ENCODE peak calls at places on chromosomes 12 and 14, in four cellular contexts. One of them, this sample, is unnamed.

GRCh38 chr12:29149691-29150382 is 759 bp downstream of the FAR2 start:
- DNase-seq in keratinocyte: no peak
- DNase-seq in WERI-Rb-1: no peak
- DNase-seq in fibroblast of pulmonary artery: no peak
- DNase-seq in this sample: no peak

GRCh38 chr12:86634706-86635410 is 378.7 kb upstream of the MGAT4C start:
- DNase-seq in keratinocyte: peak; percentile 5
- DNase-seq in fibroblast of pulmonary artery: peak; percentile 1
- DNase-seq in WERI-Rb-1: no peak
- DNase-seq in this sample: no peak

GRCh38 chr14:25615174-25615573 is 565.2 kb upstream of the STXBP6 start:
- DNase-seq in keratinocyte: no peak
- DNase-seq in fibroblast of pulmonary artery: no peak
- DNase-seq in WERI-Rb-1: no peak
- DNase-seq in this sample: no peak

GRCh38 chr12:76670776-76671175 is 93.1 kb upstream of the ZDHHC17 start:
- DNase-seq in keratinocyte: no peak
- DNase-seq in fibroblast of pulmonary artery: no peak
- DNase-seq in WERI-Rb-1: no peak
- DNase-seq in this sample: peak; percentile 89

GRCh38 chr12:121590476-121591143 is 9.8 kb upstream of the KDM2B start:
- DNase-seq in fibroblast of pulmonary artery: peak; percentile 24
- DNase-seq in keratinocyte: no peak
- DNase-seq in WERI-Rb-1: no peak
- DNase-seq in this sample: peak; percentile 44

GRCh38 chr14:99573000-99573330 is 31.0 kb downstream of the CCDC85C start:
- DNase-seq in WERI-Rb-1: no peak
- DNase-seq in keratinocyte: no peak
- DNase-seq in fibroblast of pulmonary artery: no peak
- DNase-seq in this sample: no peak

GRCh38 chr14:73427516-73428264 is 30.7 kb downstream of the NUMB start:
- DNase-seq in keratinocyte: no peak
- DNase-seq in WERI-Rb-1: no peak
- DNase-seq in fibroblast of pulmonary artery: no peak
- DNase-seq in this sample: no peak

GRCh38 chr14:97166497-97166896 is 369.3 kb downstream of the VRK1 start:
- DNase-seq in fibroblast of pulmonary artery: no peak
- DNase-seq in keratinocyte: no peak
- DNase-seq in WERI-Rb-1: peak; percentile 34
- DNase-seq in this sample: no peak

GRCh38 chr12:49288412-49288853 is 6.5 kb upstream of the PRPH start:
- DNase-seq in fibroblast of pulmonary artery: peak; percentile 68
- DNase-seq in keratinocyte: no peak
- DNase-seq in WERI-Rb-1: peak; percentile 52
- DNase-seq in this sample: peak; percentile 42

GRCh38 chr12:57759360-57759980 is 4.6 kb downstream of the MARCHF9 start:
- DNase-seq in fibroblast of pulmonary artery: peak; percentile 40
- DNase-seq in keratinocyte: no peak
- DNase-seq in WERI-Rb-1: peak; percentile 59
- DNase-seq in this sample: no peak

GRCh38 chr14:56224179-56224578 is 106.0 kb downstream of the PELI2 start:
- DNase-seq in WERI-Rb-1: no peak
- DNase-seq in fibroblast of pulmonary artery: no peak
- DNase-seq in keratinocyte: no peak
- DNase-seq in this sample: no peak

GRCh38 chr12:84596276-84596675 is 316.3 kb downstream of the SLC6A15 start:
- DNase-seq in WERI-Rb-1: no peak
- DNase-seq in fibroblast of pulmonary artery: no peak
- DNase-seq in keratinocyte: no peak
- DNase-seq in this sample: no peak

GRCh38 chr12:132523576-132524331 is 33.8 kb downstream of the FBRSL1 start:
- DNase-seq in keratinocyte: no peak
- DNase-seq in fibroblast of pulmonary artery: peak; percentile 53
- DNase-seq in WERI-Rb-1: peak; percentile 84
- DNase-seq in this sample: peak; percentile 29

GRCh38 chr14:74953686-74954085 is 1.7 kb downstream of the PGF start:
- DNase-seq in WERI-Rb-1: no peak
- DNase-seq in keratinocyte: no peak
- DNase-seq in fibroblast of pulmonary artery: no peak
- DNase-seq in this sample: no peak
- H3K4me3 ChIP-seq in WERI-Rb-1: peak overlapping the region; percentile 74
- H3K4me3 ChIP-seq in keratinocyte: peak overlapping the region; percentile 72
- H3K4me3 ChIP-seq in fibroblast of pulmonary artery: peak overlapping the region; percentile 54
- H3K4me3 ChIP-seq in this sample: peak overlapping the region; percentile 67

DNA sequence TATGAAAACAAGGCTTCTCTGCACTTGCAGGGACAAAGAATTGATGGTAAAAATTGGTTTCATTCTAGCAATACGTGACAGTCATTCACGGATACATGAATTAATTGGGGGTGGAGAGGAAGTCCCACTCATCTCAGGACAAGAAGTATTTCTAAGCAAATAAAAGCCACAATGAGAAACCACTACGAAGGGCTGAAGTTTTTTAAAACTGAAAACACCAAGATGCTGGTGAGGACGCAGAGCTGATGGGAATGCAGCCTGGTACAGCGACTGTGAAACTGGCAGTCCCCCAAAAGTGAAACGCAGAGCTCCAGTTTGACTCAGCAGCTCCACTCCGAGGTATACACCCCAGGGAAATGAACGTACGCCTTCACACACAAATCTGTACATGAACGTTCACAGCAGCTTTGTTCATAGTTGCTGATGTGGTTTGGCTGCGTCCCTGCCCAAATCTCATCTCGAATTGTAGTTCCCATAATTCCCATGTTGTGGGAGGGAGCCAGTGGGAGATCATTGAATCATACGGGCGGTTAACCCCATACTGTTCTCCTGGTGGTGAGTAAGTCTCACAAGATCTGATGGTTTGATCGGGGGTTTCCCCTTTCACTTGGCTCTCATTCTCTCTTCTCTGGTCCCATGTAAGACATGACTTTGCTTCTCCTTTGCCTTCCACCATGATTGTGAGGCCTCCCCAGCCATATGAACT is 89.0 kb downstream of the SCARB1 start:
- DNase-seq in fibroblast of pulmonary artery: peak; percentile 96
- DNase-seq in WERI-Rb-1: no peak
- DNase-seq in keratinocyte: peak; percentile 49
- DNase-seq in this sample: peak; percentile 95
- TF ChIP-seq CTCF in fibroblast of pulmonary artery: peak; percentile 5
- TF ChIP-seq CTCF in WERI-Rb-1: no peak
- TF ChIP-seq CTCF in keratinocyte: peak; percentile 25
- TF ChIP-seq CTCF in this sample: peak; percentile 40

DNA sequence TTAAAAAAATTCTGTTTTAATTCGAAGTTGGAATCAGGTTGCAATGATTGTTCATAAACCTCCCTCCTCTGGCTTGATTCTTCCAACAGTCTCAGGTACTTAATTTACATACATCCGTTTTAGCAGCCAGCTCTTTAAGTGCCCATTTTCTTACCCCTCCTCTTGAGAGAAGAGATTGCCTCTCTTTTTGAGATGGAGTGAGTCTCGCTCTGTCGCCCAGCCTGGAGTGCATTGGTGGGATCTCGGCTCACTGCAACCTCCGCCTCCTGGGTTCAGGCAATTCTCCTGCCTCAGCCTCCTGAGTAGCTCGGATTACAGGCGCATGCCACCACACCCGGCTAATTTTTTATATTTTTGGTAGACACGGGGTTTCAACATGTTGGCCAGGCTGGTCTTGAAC is 146.4 kb upstream of the AMIGO2 start:
- DNase-seq in fibroblast of pulmonary artery: no peak
- DNase-seq in keratinocyte: no peak
- DNase-seq in WERI-Rb-1: no peak
- DNase-seq in this sample: no peak
- H3K4me3 ChIP-seq in fibroblast of pulmonary artery: no peak overlapping the region
- H3K4me3 ChIP-seq in keratinocyte: no peak overlapping the region
- H3K4me3 ChIP-seq in WERI-Rb-1: no peak overlapping the region
- H3K4me3 ChIP-seq in this sample: no peak overlapping the region

DNA sequence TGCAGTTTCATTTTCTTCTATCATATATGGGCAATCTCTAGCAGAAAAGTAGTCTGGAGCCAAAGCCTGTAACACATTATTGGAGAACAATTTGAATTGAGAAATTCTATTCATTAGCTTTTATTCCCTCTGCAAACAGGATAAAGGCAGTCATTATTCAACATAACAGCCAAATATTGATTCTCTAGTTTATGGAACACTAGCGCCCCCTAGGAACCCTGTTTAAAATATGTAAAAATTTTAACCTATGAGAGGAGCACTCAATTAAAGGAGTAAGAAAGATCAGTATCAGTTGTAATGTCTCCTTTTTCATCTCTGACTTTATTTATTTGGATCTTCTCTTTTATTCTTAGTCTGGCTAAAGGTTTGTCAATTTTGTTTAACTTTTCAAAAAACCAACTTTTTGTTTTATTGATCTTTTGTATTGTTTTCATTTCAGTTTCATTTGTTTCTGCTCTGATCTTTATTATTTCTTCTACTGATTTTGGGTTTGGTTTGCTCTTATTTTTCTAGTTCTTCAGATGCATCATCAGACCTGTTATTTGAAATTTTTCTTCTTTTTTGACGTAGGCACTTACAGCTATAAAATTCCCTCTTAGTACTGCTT is 4.8 kb upstream of the LMNTD1 start:
- DNase-seq in WERI-Rb-1: peak; percentile 13
- DNase-seq in keratinocyte: no peak
- DNase-seq in fibroblast of pulmonary artery: peak; percentile 62
- DNase-seq in this sample: peak; percentile 48
- TF ChIP-seq CTCF in WERI-Rb-1: peak; percentile 19
- TF ChIP-seq CTCF in keratinocyte: no peak
- TF ChIP-seq CTCF in fibroblast of pulmonary artery: peak; percentile 43
- TF ChIP-seq CTCF in this sample: peak; percentile 57

GRCh38 chr14:68789798-68790655 is 2.8 kb downstream of the ZFP36L1 start:
- DNase-seq in fibroblast of pulmonary artery: peak; percentile 53
- DNase-seq in WERI-Rb-1: no peak
- DNase-seq in keratinocyte: no peak
- DNase-seq in this sample: peak; percentile 53
- H3K4me3 ChIP-seq in fibroblast of pulmonary artery: peak overlapping the region; percentile 100
- H3K4me3 ChIP-seq in WERI-Rb-1: no peak overlapping the region
- H3K4me3 ChIP-seq in keratinocyte: peak overlapping the region; percentile 66
- H3K4me3 ChIP-seq in this sample: peak overlapping the region; percentile 100

This sample was measured in AG10803.